ENCODE peak calls at places on chromosomes 12 and 14, in seven cellular contexts. J is endothelial cell, N is fibroblast of the aortic adventitia, G is AG09309, V is mesothelial cell of epicardium, U is fibroblast of pulmonary artery, F is fibroblast of mammary gland. L is an unnamed sample.

GRCh38 chr14:101224356-101225115 is 321.0 kb upstream of the RTL1 start:
- DNase-seq in F (no peak), N (no peak), V (peak), J (no peak), G (no peak), U (no peak), L (no peak)

GRCh38 chr12:23008613-23009012 is 383.6 kb downstream of the ETNK1 start:
- DNase-seq in G (no peak), N (peak), U (no peak), V (no peak), J (no peak), F (no peak), L (no peak)

GRCh38 chr14:96999654-97000155 is 202.5 kb downstream of the VRK1 start:
- DNase-seq in V (no peak), U (no peak), N (no peak), F (no peak), J (no peak), G (no peak), L (no peak)

GRCh38 chr14:80390911-80391310 is 179.6 kb upstream of the DIO2 start:
- DNase-seq in F (peak), J (no peak), N (peak), U (peak), G (no peak), V (no peak), L (no peak)

GRCh38 chr14:71988954-71989353 is 56.7 kb downstream of the RGS6 start:
- DNase-seq in U (no peak), G (no peak), V (no peak), N (no peak), F (no peak), J (no peak), L (peak)

GRCh38 chr14:94557327-94557726 is 3.9 kb upstream of the SERPINA4 start:
- DNase-seq in G (no peak), V (no peak), U (no peak), F (no peak), N (no peak), J (no peak), L (no peak)

GRCh38 chr14:75658957-75659356 is 1.7 kb downstream of the ERG28 start:
- DNase-seq in G (no peak), J (no peak), V (no peak), U (no peak), N (no peak), F (no peak), L (no peak)

GRCh38 chr12:117032593-117033381 is 66.4 kb downstream of the TESC start:
- DNase-seq in G (no peak), J (no peak), N (no peak), V (no peak), U (no peak), F (peak), L (no peak)

GRCh38 chr12:87820524-87821194 is 208.5 kb downstream of the C12orf50 start:
- DNase-seq in G (no peak), J (no peak), U (peak), N (peak), V (no peak), F (peak), L (no peak)

GRCh38 chr12:55697686-55698085 is 10.0 kb downstream of the ITGA7 start:
- DNase-seq in V (no peak), U (no peak), G (no peak), F (no peak), J (no peak), N (no peak), L (no peak)

GRCh38 chr12:50132505-50133135 is 20.6 kb downstream of the COX14 start:
- DNase-seq in V (no peak), G (no peak), F (peak), U (no peak), N (peak), J (no peak), L (no peak)

GRCh38 chr12:105698047-105698446 is 367.6 kb downstream of the C12orf75 start:
- DNase-seq in F (no peak), J (no peak), U (no peak), G (no peak), N (no peak), V (no peak), L (no peak)

GRCh38 chr14:104446611-104447010 is 133.0 kb upstream of the C14orf180 start:
- DNase-seq in F (no peak), N (no peak), J (no peak), U (no peak), G (no peak), V (peak), L (no peak)

GRCh38 chr12:57216931-57217871 is 607 bp downstream of the NXPH4 start:
- DNase-seq in V (no peak), N (peak), G (no peak), J (no peak), F (no peak), U (no peak), L (no peak)

GRCh38 chr14:43939836-43940235 is 567.2 kb downstream of the FSCB start:
- DNase-seq in J (no peak), G (no peak), F (no peak), U (no peak), V (no peak), N (no peak), L (no peak)

GRCh38 chr12:115710104-115710564 is 567.4 kb downstream of the MED13L start:
- DNase-seq in J (no peak), N (peak), F (peak), V (no peak), G (peak), U (peak), L (peak)

GRCh38 chr14:72389200-72389599 is 457.0 kb downstream of the RGS6 start:
- DNase-seq in J (no peak), F (no peak), G (no peak), U (no peak), N (no peak), V (no peak), L (no peak)

GRCh38 chr12:50569321-50569720 is 64.5 kb downstream of the DIP2B start:
- DNase-seq in V (no peak), N (no peak), J (no peak), G (no peak), U (no peak), F (no peak), L (no peak)

GRCh38 chr14:80762829-80763228 is 178.7 kb downstream of the CEP128 start:
- DNase-seq in G (no peak), V (no peak), N (no peak), F (peak), J (no peak), U (no peak), L (no peak)

GRCh38 chr12:77031745-77032144 is 33.6 kb downstream of the E2F7 start:
- DNase-seq in G (no peak), J (no peak), V (no peak), U (peak), F (peak), N (peak), L (no peak)

GRCh38 chr14:100771121-100771800 is 44.6 kb downstream of the DLK1 start:
- DNase-seq in G (no peak), N (no peak), J (no peak), F (no peak), U (peak), V (no peak), L (no peak)

GRCh38 chr14:21891921-21892320 is 218.3 kb upstream of the OR4E1 start:
- DNase-seq in V (no peak), G (no peak), F (no peak), N (no peak), U (no peak), J (no peak), L (no peak)

GRCh38 chr12:47247418-47247817 is 167.7 kb upstream of the AMIGO2 start:
- DNase-seq in V (no peak), N (no peak), F (no peak), J (no peak), G (no peak), U (no peak), L (no peak)

GRCh38 chr12:6205761-6206160 is 5.6 kb downstream of the CD9 start:
- DNase-seq in N (no peak), J (no peak), V (no peak), G (no peak), F (no peak), U (no peak), L (no peak)

GRCh38 chr14:76926521-76927251 is 100.5 kb downstream of the LRRC74A start:
- DNase-seq in U (peak), G (no peak), F (peak), V (no peak), N (peak), J (no peak), L (peak)

GRCh38 chr12:102966200-102966941 is 8.9 kb downstream of the ASCL1 start:
- DNase-seq in F (no peak), U (no peak), J (no peak), V (no peak), G (no peak), N (no peak), L (no peak)

GRCh38 chr12:120356567-120357030 is 12.4 kb downstream of the MSI1 start:
- DNase-seq in U (peak), G (peak), V (peak), J (peak), N (peak), F (peak), L (peak)

GRCh38 chr14:79583738-79584405 is 627.4 kb downstream of the DIO2 start:
- DNase-seq in U (peak), J (no peak), G (peak), V (no peak), F (peak), N (peak), L (no peak)

GRCh38 chr14:24188251-24189058 is at the start of gene IPO4:
- DNase-seq in N (peak), F (peak), U (peak), V (peak), J (peak), G (peak), L (peak)

GRCh38 chr12:113109872-113110623 is 25.5 kb downstream of the RASAL1 start:
- DNase-seq in U (no peak), V (no peak), N (no peak), J (no peak), F (no peak), G (no peak), L (no peak)

GRCh38 chr12:7114851-7115250 is 5.8 kb upstream of the C1RL start:
- DNase-seq in J (no peak), U (no peak), G (no peak), N (no peak), V (no peak), F (no peak), L (no peak)

GRCh38 chr12:28498850-28499249 is 308.6 kb downstream of the CCDC91 start:
- DNase-seq in V (no peak), G (no peak), J (no peak), N (peak), F (no peak), U (peak), L (no peak)
- TF ChIP-seq CTCF in V (no peak), G (no peak), J (no peak), N (no peak), F (no peak), U (no peak), L (no peak)

GRCh38 chr12:30694971-30695326 is 720 bp downstream of the IPO8 start:
- DNase-seq in G (no peak), F (peak), J (peak), U (peak), V (peak), N (peak), L (no peak)

GRCh38 chr12:30692470-30692869 is 3.2 kb downstream of the IPO8 start:
- DNase-seq in F (peak), N (peak), G (no peak), U (no peak), V (no peak), J (no peak), L (no peak)

GRCh38 chr12:30687265-30687986 is 8.2 kb downstream of the IPO8 start:
- DNase-seq in V (no peak), G (no peak), J (no peak), N (peak), F (peak), U (peak), L (no peak)

GRCh38 chr12:30694412-30694955 is 1.2 kb downstream of the IPO8 start:
- DNase-seq in N (peak), F (peak), V (no peak), J (no peak), U (no peak), G (no peak), L (no peak)

GRCh38 chr12:30691122-30691879 is 4.4 kb downstream of the IPO8 start:
- DNase-seq in V (no peak), F (peak), G (peak), U (peak), N (peak), J (no peak), L (no peak)
- TF ChIP-seq CTCF in V (no peak), F (peak), G (no peak), U (no peak), N (peak), J (no peak), L (no peak)

DNA sequence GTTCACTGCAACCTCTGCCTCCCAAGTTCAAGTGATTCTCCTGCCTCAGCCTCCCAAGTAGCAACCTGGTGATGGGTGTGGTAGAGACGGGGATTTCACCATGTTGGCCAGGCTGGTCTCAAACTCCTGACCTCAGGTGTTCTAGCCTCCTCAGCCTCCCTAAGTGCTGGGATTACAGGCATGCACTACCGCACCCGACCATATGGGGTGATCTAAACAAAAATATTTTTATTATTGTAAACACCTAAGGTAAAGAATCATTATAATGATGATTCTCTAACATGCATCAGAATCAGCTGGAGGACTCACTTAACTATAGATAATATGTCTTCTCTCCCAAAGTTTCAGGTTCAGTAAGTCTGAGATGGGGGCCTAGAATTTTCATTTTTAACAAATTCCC is 96.2 kb upstream of the ALG10 start:
- DNase-seq in N (no peak), F (no peak), J (no peak), V (no peak), U (no peak), G (no peak), L (no peak)
- TF ChIP-seq CTCF in N (no peak), F (no peak), J (peak), V (peak), U (no peak), G (no peak), L (no peak)

GRCh38 chr12:331287-331686 is 57.8 kb downstream of the KDM5A start:
- DNase-seq in U (no peak), V (no peak), G (no peak), N (no peak), F (no peak), J (no peak), L (no peak)
- TF ChIP-seq CTCF in U (no peak), V (no peak), G (no peak), N (no peak), F (no peak), J (no peak), L (no peak)

DNA sequence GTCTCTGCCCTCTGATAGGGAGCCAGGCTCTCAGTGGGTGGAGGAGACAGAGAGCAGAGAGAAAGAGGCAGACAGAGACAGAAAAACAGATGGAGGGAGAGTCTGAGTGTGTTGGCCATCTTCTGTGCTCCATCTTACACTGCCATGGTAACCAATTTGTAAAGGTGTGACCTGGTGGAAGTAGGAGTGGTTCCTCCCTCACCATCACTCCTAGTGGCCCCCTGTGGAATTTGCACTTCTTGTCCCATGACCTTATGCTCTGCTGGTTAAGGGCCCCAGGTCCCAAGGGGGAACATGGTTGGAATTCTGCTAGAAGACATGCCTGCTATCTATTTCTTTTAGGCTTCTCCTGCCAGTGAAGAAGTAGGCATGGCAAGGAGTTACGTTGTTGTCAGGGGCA is 376.7 kb upstream of the CCDC196 start:
- DNase-seq in F (no peak), N (no peak), J (no peak), G (no peak), V (no peak), U (no peak), L (no peak)
- TF ChIP-seq CTCF in F (no peak), N (no peak), J (peak), G (no peak), V (no peak), U (no peak), L (no peak)

DNA sequence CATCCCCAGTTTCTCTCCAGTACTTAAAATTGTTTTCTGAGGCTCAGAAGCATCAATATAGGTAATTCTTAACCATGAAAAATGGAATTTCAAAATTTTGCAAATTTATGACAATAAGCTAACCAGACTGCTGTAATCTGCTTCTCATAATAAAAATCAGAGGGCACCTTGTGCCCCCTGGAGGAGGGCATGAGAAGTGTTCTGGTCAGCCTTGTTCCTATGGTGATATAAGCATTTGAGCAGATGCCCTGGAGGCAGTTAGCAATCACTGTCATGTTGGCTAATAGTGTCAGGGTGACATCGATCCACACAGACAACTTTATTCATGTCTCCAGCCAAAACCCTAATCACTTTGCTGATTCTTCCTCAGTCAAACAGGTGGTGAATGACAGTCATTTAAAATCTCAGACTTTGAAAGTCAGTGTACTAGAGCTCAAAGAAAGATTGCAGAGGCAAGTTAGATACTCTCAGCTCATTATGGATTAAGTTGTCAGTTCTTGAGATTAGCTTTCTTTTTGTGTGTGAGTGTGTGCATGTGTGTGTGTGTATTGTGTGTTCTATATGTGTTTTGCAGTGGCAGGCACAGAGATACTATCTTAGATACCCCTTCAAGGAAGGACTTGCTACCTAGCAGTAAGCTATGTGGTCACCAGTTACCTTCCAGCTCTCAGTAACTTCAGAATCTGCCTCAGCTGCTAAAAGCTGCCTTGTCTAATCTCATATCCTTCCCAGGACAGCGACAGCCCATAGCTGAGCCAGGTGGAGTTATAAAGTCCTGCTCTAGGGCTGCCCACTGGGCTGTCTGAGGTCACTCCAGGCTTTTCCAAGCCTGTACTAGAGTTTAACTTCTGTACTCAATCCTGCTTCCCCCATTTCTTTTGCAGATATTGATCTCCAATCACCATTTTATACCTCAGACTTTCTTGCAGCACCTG is 942.8 kb downstream of the GALC start:
- DNase-seq in G (peak), U (peak), N (peak), V (peak), F (peak), J (peak), L (no peak)
- TF ChIP-seq CTCF in G (peak), U (peak), N (peak), V (peak), F (peak), J (peak), L (peak)

GRCh38 chr12:124044809-124045321 is 71.8 kb downstream of the ZNF664 start:
- DNase-seq in U (no peak), F (no peak), V (no peak), N (no peak), J (no peak), G (no peak), L (no peak)

GRCh38 chr12:124046206-124046740 is 73.3 kb downstream of the ZNF664 start:
- DNase-seq in J (no peak), G (no peak), N (no peak), U (no peak), F (peak), V (no peak), L (no peak)

GRCh38 chr12:124049451-124050094 is 76.6 kb downstream of the ZNF664 start:
- DNase-seq in F (no peak), J (no peak), U (no peak), G (no peak), N (no peak), V (no peak), L (no peak)

GRCh38 chr12:124045671-124046070 is 72.7 kb downstream of the ZNF664 start:
- DNase-seq in F (no peak), J (no peak), V (no peak), N (no peak), U (no peak), G (no peak), L (no peak)

DNA sequence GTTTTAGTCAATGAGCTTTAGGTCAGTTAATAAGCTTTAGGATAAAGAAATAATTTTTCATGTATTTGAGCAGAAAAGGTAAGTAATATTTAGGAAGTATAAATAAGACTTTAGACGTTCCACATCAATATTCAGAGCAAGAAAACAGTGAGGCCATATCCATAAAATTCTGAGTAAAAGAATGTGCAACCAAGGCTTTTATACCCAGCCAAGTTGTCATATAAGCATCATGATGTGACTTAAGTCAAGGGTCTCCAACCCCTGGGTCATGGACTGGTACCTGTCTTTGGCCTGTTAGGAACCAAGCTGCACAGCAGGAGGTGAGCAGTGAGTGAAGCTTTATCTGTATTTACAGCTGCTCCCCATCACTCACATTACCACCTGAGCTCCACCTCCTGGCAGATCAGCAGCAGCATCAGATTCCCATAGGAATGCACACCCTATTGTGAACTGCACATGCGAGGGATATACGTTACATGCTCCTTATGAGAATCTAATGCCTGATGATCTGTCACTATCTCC is 74.1 kb downstream of the ZNF664 start:
- DNase-seq in U (no peak), G (no peak), J (no peak), N (no peak), V (no peak), F (no peak), L (no peak)
- TF ChIP-seq CTCF in U (no peak), G (no peak), J (no peak), N (no peak), V (no peak), F (no peak), L (no peak)

L was measured in left ventricle myocardium inferior.